ENCODE peak calls at places on chromosomes 16 and 17, in eight cellular contexts. One of them, this sample, is unnamed.

GRCh38 chr17:44005865-44006580 is 1.6 kb downstream of the NAGS start:
- DNase-seq in HCT116: no peak
- DNase-seq in transverse colon: peak; percentile 72
- DNase-seq in sigmoid colon: no peak
- DNase-seq in stomach: peak; percentile 59
- DNase-seq in GM12891: peak; percentile 48
- DNase-seq in endothelial cell of umbilical vein: peak; percentile 48
- DNase-seq in suprapubic skin: no peak
- DNase-seq in this sample: no peak

GRCh38 chr16:64459821-64460220 is 662.0 kb downstream of the CDH11 start:
- DNase-seq in suprapubic skin: no peak
- DNase-seq in GM12891: no peak
- DNase-seq in sigmoid colon: no peak
- DNase-seq in HCT116: no peak
- DNase-seq in transverse colon: no peak
- DNase-seq in endothelial cell of umbilical vein: no peak
- DNase-seq in stomach: peak; percentile 25
- DNase-seq in this sample: no peak

GRCh38 chr17:4074831-4075495 is 67.9 kb downstream of the ZZEF1 start:
- DNase-seq in endothelial cell of umbilical vein: peak; percentile 43
- DNase-seq in GM12891: peak; percentile 23
- DNase-seq in sigmoid colon: no peak
- DNase-seq in HCT116: peak; percentile 27
- DNase-seq in stomach: no peak
- DNase-seq in suprapubic skin: no peak
- DNase-seq in transverse colon: no peak
- DNase-seq in this sample: no peak

GRCh38 chr17:37787055-37787720 is 42.3 kb upstream of the HNF1B start:
- DNase-seq in sigmoid colon: no peak
- DNase-seq in stomach: peak; percentile 78
- DNase-seq in GM12891: no peak
- DNase-seq in suprapubic skin: no peak
- DNase-seq in endothelial cell of umbilical vein: no peak
- DNase-seq in HCT116: no peak
- DNase-seq in transverse colon: peak; percentile 88
- DNase-seq in this sample: peak; percentile 6

GRCh38 chr17:8963665-8964258 is 1.7 kb downstream of the PIK3R5 start:
- DNase-seq in suprapubic skin: peak; percentile 25
- DNase-seq in stomach: no peak
- DNase-seq in HCT116: no peak
- DNase-seq in endothelial cell of umbilical vein: no peak
- DNase-seq in GM12891: no peak
- DNase-seq in sigmoid colon: no peak
- DNase-seq in transverse colon: no peak
- DNase-seq in this sample: no peak

GRCh38 chr16:28494141-28494851 is at the start of gene APOBR:
- DNase-seq in transverse colon: peak; percentile 75
- DNase-seq in HCT116: no peak
- DNase-seq in GM12891: peak; percentile 84
- DNase-seq in endothelial cell of umbilical vein: no peak
- DNase-seq in sigmoid colon: no peak
- DNase-seq in stomach: peak; percentile 58
- DNase-seq in suprapubic skin: no peak
- DNase-seq in this sample: no peak

GRCh38 chr16:677306-678190 is 2.1 kb downstream of the RHBDL1 start:
- DNase-seq in endothelial cell of umbilical vein: no peak
- DNase-seq in GM12891: no peak
- DNase-seq in sigmoid colon: no peak
- DNase-seq in transverse colon: no peak
- DNase-seq in suprapubic skin: no peak
- DNase-seq in stomach: no peak
- DNase-seq in HCT116: no peak
- DNase-seq in this sample: no peak

GRCh38 chr17:76493505-76494167 is 7.6 kb downstream of the RHBDF2 start:
- DNase-seq in transverse colon: peak; percentile 52
- DNase-seq in suprapubic skin: no peak
- DNase-seq in sigmoid colon: no peak
- DNase-seq in stomach: peak; percentile 39
- DNase-seq in HCT116: no peak
- DNase-seq in GM12891: no peak
- DNase-seq in endothelial cell of umbilical vein: no peak
- DNase-seq in this sample: no peak

GRCh38 chr17:81400154-81400938 is 5.1 kb downstream of the BAHCC1 start:
- DNase-seq in HCT116: no peak
- DNase-seq in sigmoid colon: no peak
- DNase-seq in GM12891: no peak
- DNase-seq in suprapubic skin: no peak
- DNase-seq in stomach: peak; percentile 56
- DNase-seq in transverse colon: no peak
- DNase-seq in endothelial cell of umbilical vein: peak; percentile 67
- DNase-seq in this sample: no peak

GRCh38 chr17:1110524-1110843 is 69.3 kb downstream of the ABR start:
- DNase-seq in HCT116: no peak
- DNase-seq in GM12891: no peak
- DNase-seq in sigmoid colon: no peak
- DNase-seq in suprapubic skin: no peak
- DNase-seq in transverse colon: no peak
- DNase-seq in endothelial cell of umbilical vein: no peak
- DNase-seq in stomach: no peak
- DNase-seq in this sample: no peak

GRCh38 chr17:33709881-33710280 is 416.8 kb upstream of the ASIC2 start:
- DNase-seq in stomach: no peak
- DNase-seq in suprapubic skin: no peak
- DNase-seq in transverse colon: no peak
- DNase-seq in GM12891: no peak
- DNase-seq in sigmoid colon: no peak
- DNase-seq in endothelial cell of umbilical vein: no peak
- DNase-seq in HCT116: no peak
- DNase-seq in this sample: no peak

GRCh38 chr16:66996324-66996982 is 8.1 kb downstream of the CES4A start:
- DNase-seq in transverse colon: no peak
- DNase-seq in suprapubic skin: no peak
- DNase-seq in endothelial cell of umbilical vein: no peak
- DNase-seq in sigmoid colon: peak; percentile 89
- DNase-seq in stomach: peak; percentile 49
- DNase-seq in GM12891: no peak
- DNase-seq in HCT116: no peak
- DNase-seq in this sample: no peak

GRCh38 chr17:42798011-42798382 is 507 bp downstream of the COA3 start:
- DNase-seq in transverse colon: no peak
- DNase-seq in sigmoid colon: no peak
- DNase-seq in stomach: no peak
- DNase-seq in suprapubic skin: no peak
- DNase-seq in HCT116: no peak
- DNase-seq in endothelial cell of umbilical vein: no peak
- DNase-seq in GM12891: no peak
- DNase-seq in this sample: no peak

DNA sequence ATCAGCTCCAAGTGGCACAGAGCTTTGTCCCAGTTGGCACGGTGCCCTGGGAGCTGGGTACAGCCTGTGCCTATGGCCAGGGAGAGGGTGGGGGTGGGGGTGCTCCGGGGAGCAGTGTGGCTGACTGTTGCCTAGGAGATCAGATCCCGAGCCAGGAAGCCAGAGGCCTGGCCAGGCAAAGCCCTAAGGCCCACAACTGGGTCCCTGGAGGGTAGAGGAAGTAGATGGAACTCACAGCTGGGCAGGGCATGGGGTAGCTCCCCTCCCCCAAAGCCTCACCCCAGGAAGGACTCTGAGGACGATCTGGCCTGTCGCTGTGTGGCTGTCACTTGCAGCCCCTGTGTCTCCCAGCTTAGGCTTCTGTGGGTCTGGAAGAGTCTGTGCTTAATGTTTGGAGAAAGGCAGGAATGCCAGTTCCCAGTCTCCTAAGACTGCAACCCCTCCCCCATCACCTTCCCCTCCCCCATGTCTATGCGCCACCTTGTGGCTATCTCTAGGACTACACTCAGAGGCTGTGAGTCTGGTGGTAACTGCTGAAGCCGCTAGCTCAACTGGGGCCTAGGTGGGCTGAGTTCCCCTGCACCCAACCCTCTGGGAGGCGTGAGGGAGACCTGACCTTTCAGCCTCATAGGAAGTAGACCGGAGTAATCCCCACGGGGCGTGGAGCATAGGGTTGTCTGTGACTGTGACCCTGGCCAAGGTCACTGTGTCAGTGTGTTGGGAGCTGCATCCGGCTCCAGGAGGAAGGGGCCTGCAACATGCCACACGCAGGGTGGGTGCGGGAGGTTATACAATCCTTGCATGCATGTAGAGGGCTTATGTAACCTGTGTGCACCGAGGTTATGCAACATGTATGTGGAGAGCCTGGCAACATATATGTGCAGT is 12.7 kb downstream of the THRA start:
- DNase-seq in transverse colon: peak; percentile 86
- DNase-seq in suprapubic skin: peak; percentile 90
- DNase-seq in GM12891: no peak
- DNase-seq in stomach: peak; percentile 94
- DNase-seq in endothelial cell of umbilical vein: peak; percentile 63
- DNase-seq in sigmoid colon: peak; percentile 95
- DNase-seq in HCT116: no peak
- DNase-seq in this sample: no peak
- TF ChIP-seq POLR2AphosphoS5 in transverse colon: no peak
- TF ChIP-seq POLR2AphosphoS5 in suprapubic skin: no peak
- TF ChIP-seq POLR2AphosphoS5 in GM12891: no peak
- TF ChIP-seq POLR2AphosphoS5 in stomach: peak; percentile 16
- TF ChIP-seq POLR2AphosphoS5 in endothelial cell of umbilical vein: no peak
- TF ChIP-seq POLR2AphosphoS5 in sigmoid colon: peak; percentile 11
- TF ChIP-seq POLR2AphosphoS5 in HCT116: no peak
- TF ChIP-seq POLR2AphosphoS5 in this sample: peak; percentile 56

GRCh38 chr16:88019847-88020512 is 68.7 kb downstream of the BANP start:
- DNase-seq in stomach: no peak
- DNase-seq in HCT116: no peak
- DNase-seq in suprapubic skin: no peak
- DNase-seq in sigmoid colon: no peak
- DNase-seq in transverse colon: no peak
- DNase-seq in GM12891: no peak
- DNase-seq in endothelial cell of umbilical vein: no peak
- DNase-seq in this sample: no peak

GRCh38 chr16:88015806-88016140 is 64.5 kb downstream of the BANP start:
- DNase-seq in GM12891: no peak
- DNase-seq in suprapubic skin: no peak
- DNase-seq in sigmoid colon: peak; percentile 33
- DNase-seq in stomach: no peak
- DNase-seq in transverse colon: no peak
- DNase-seq in HCT116: no peak
- DNase-seq in endothelial cell of umbilical vein: no peak
- DNase-seq in this sample: no peak

GRCh38 chr16:88014954-88015805 is 63.9 kb downstream of the BANP start:
- DNase-seq in GM12891: no peak
- DNase-seq in sigmoid colon: peak; percentile 43
- DNase-seq in transverse colon: no peak
- DNase-seq in stomach: peak; percentile 13
- DNase-seq in suprapubic skin: no peak
- DNase-seq in HCT116: no peak
- DNase-seq in endothelial cell of umbilical vein: no peak
- DNase-seq in this sample: no peak

GRCh38 chr16:88017006-88017405 is 65.8 kb downstream of the BANP start:
- DNase-seq in stomach: peak; percentile 71
- DNase-seq in endothelial cell of umbilical vein: no peak
- DNase-seq in suprapubic skin: no peak
- DNase-seq in sigmoid colon: peak; percentile 51
- DNase-seq in GM12891: no peak
- DNase-seq in transverse colon: no peak
- DNase-seq in HCT116: no peak
- DNase-seq in this sample: no peak

GRCh38 chr16:88017551-88018101 is 66.4 kb downstream of the BANP start:
- DNase-seq in endothelial cell of umbilical vein: no peak
- DNase-seq in transverse colon: no peak
- DNase-seq in GM12891: no peak
- DNase-seq in sigmoid colon: peak; percentile 48
- DNase-seq in stomach: no peak
- DNase-seq in suprapubic skin: no peak
- DNase-seq in HCT116: no peak
- DNase-seq in this sample: no peak
- TF ChIP-seq POLR2AphosphoS5 in endothelial cell of umbilical vein: no peak
- TF ChIP-seq POLR2AphosphoS5 in transverse colon: no peak
- TF ChIP-seq POLR2AphosphoS5 in GM12891: no peak
- TF ChIP-seq POLR2AphosphoS5 in sigmoid colon: no peak
- TF ChIP-seq POLR2AphosphoS5 in stomach: no peak
- TF ChIP-seq POLR2AphosphoS5 in suprapubic skin: no peak
- TF ChIP-seq POLR2AphosphoS5 in HCT116: no peak
- TF ChIP-seq POLR2AphosphoS5 in this sample: no peak

DNA sequence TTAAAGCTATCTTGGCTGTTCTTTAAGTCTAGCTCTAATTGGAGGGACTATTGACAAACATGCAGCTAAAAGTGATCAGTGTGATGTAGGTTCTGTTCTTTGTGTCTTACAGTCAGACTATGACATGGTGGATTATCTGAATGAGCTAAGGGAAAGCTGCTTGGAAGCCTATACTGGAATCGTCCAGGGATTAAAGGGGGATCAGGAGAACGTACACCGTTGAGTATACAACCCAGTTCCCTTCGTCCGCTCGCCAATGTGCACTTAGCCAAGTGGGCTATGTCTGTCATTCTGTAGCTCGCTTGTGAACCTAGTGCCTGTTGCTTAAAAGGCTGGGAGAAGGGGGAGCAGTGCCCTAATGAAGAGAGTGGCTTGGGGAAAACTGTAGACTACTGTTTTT is 15.8 kb upstream of the TBKBP1 start:
- DNase-seq in GM12891: no peak
- DNase-seq in sigmoid colon: no peak
- DNase-seq in endothelial cell of umbilical vein: no peak
- DNase-seq in stomach: no peak
- DNase-seq in HCT116: no peak
- DNase-seq in transverse colon: no peak
- DNase-seq in suprapubic skin: no peak
- DNase-seq in this sample: no peak
- TF ChIP-seq POLR2AphosphoS5 in GM12891: peak; percentile 48
- TF ChIP-seq POLR2AphosphoS5 in sigmoid colon: no peak
- TF ChIP-seq POLR2AphosphoS5 in endothelial cell of umbilical vein: no peak
- TF ChIP-seq POLR2AphosphoS5 in stomach: no peak
- TF ChIP-seq POLR2AphosphoS5 in HCT116: no peak
- TF ChIP-seq POLR2AphosphoS5 in transverse colon: no peak
- TF ChIP-seq POLR2AphosphoS5 in suprapubic skin: no peak
- TF ChIP-seq POLR2AphosphoS5 in this sample: no peak

GRCh38 chr17:45578516-45579455 is 88.3 kb upstream of the PLEKHM1 start:
- DNase-seq in endothelial cell of umbilical vein: no peak
- DNase-seq in GM12891: no peak
- DNase-seq in HCT116: no peak
- DNase-seq in suprapubic skin: no peak
- DNase-seq in stomach: no peak
- DNase-seq in transverse colon: no peak
- DNase-seq in sigmoid colon: no peak
- DNase-seq in this sample: no peak

GRCh38 chr17:45581860-45582259 is 91.3 kb upstream of the PLEKHM1 start:
- DNase-seq in stomach: no peak
- DNase-seq in transverse colon: no peak
- DNase-seq in GM12891: no peak
- DNase-seq in endothelial cell of umbilical vein: no peak
- DNase-seq in sigmoid colon: no peak
- DNase-seq in HCT116: no peak
- DNase-seq in suprapubic skin: no peak
- DNase-seq in this sample: no peak

GRCh38 chr17:45580914-45581313 is 90.4 kb upstream of the PLEKHM1 start:
- DNase-seq in transverse colon: no peak
- DNase-seq in suprapubic skin: no peak
- DNase-seq in endothelial cell of umbilical vein: no peak
- DNase-seq in HCT116: no peak
- DNase-seq in GM12891: no peak
- DNase-seq in stomach: no peak
- DNase-seq in sigmoid colon: no peak
- DNase-seq in this sample: no peak

GRCh38 chr17:45579529-45580495 is 89.3 kb upstream of the PLEKHM1 start:
- DNase-seq in sigmoid colon: no peak
- DNase-seq in suprapubic skin: no peak
- DNase-seq in stomach: no peak
- DNase-seq in transverse colon: peak; percentile 26
- DNase-seq in HCT116: no peak
- DNase-seq in GM12891: no peak
- DNase-seq in endothelial cell of umbilical vein: no peak
- DNase-seq in this sample: no peak

GRCh38 chr17:45584092-45585036 is 93.8 kb upstream of the PLEKHM1 start:
- DNase-seq in transverse colon: peak; percentile 85
- DNase-seq in stomach: peak; percentile 81
- DNase-seq in HCT116: peak; percentile 39
- DNase-seq in GM12891: peak; percentile 67
- DNase-seq in suprapubic skin: peak; percentile 84
- DNase-seq in endothelial cell of umbilical vein: peak; percentile 60
- DNase-seq in sigmoid colon: peak; percentile 77
- DNase-seq in this sample: no peak
- TF ChIP-seq POLR2AphosphoS5 in transverse colon: peak; percentile 48
- TF ChIP-seq POLR2AphosphoS5 in stomach: no peak
- TF ChIP-seq POLR2AphosphoS5 in HCT116: peak; percentile 56
- TF ChIP-seq POLR2AphosphoS5 in GM12891: peak; percentile 94
- TF ChIP-seq POLR2AphosphoS5 in suprapubic skin: no peak
- TF ChIP-seq POLR2AphosphoS5 in endothelial cell of umbilical vein: peak; percentile 46
- TF ChIP-seq POLR2AphosphoS5 in sigmoid colon: no peak
- TF ChIP-seq POLR2AphosphoS5 in this sample: no peak

This sample was measured in vagina.